ENCODE peak calls at places on chromosome 20, in eight cellular contexts. U is dorsolateral prefrontal cortex, R is psoas muscle, T is lower leg skin, C is GM12878, L is MM.1S, M is astrocyte of the cerebellum, I is neural crest cell. B is an unnamed sample.

GRCh38 chr20:23086056-23086551 is at the start of gene CD93:
- DNase-seq in U (no peak), R (no peak), T (no peak), C (no peak), L (no peak), M (no peak), I (no peak), B (no peak)

GRCh38 chr20:14616003-14616402 is 278.6 kb upstream of the FLRT3 start:
- DNase-seq in U (no peak), R (no peak), T (no peak), C (no peak), L (no peak), M (no peak), I (no peak), B (no peak)

GRCh38 chr20:4247898-4248858 is 232.8 kb upstream of the RNF24 start:
- DNase-seq in U (no peak), R (no peak), T (no peak), C (no peak), L (no peak), M (no peak), I (no peak), B (no peak)

GRCh38 chr20:63080811-63081210 is 74.0 kb upstream of the BHLHE23 start:
- DNase-seq in U (no peak), R (no peak), T (no peak), C (no peak), L (no peak), M (no peak), I (no peak), B (no peak)

GRCh38 chr20:53901697-53902096 is 168.7 kb downstream of the BCAS1 start:
- DNase-seq in U (no peak), R (no peak), T (no peak), C (no peak), L (no peak), M (no peak), I (no peak), B (no peak)

GRCh38 chr20:33209789-33210188 is 7.4 kb upstream of the BPIFA3 start:
- DNase-seq in U (peak), R (peak), T (no peak), C (no peak), L (peak), M (peak), I (peak), B (peak)

GRCh38 chr20:44768854-44769480 is 23.3 kb downstream of the KCNK15 start:
- DNase-seq in U (no peak), R (no peak), T (no peak), C (no peak), L (no peak), M (no peak), I (no peak), B (no peak)

GRCh38 chr20:53136473-53136872 is 164.3 kb downstream of the TSHZ2 start:
- DNase-seq in U (no peak), R (no peak), T (no peak), C (no peak), L (no peak), M (no peak), I (no peak), B (no peak)

GRCh38 chr20:52033313-52033712 is 158.3 kb downstream of the ZFP64 start:
- DNase-seq in U (no peak), R (no peak), T (no peak), C (no peak), L (no peak), M (no peak), I (no peak), B (no peak)

GRCh38 chr20:47262365-47263013 is 94.0 kb downstream of the ZMYND8 start:
- DNase-seq in U (no peak), R (peak), T (no peak), C (peak), L (peak), M (no peak), I (no peak), B (no peak)

GRCh38 chr20:8424010-8424409 is 291.9 kb downstream of the PLCB1 start:
- DNase-seq in U (no peak), R (no peak), T (no peak), C (no peak), L (no peak), M (no peak), I (no peak), B (no peak)

GRCh38 chr20:20635006-20635405 is 77.4 kb downstream of the RALGAPA2 start:
- DNase-seq in U (no peak), R (no peak), T (no peak), C (no peak), L (no peak), M (no peak), I (no peak), B (no peak)

GRCh38 chr20:53606364-53606985 is 12.8 kb upstream of the ZNF217 start:
- DNase-seq in U (no peak), R (no peak), T (peak), C (no peak), L (no peak), M (peak), I (no peak), B (peak)

GRCh38 chr20:8399963-8400362 is 267.9 kb downstream of the PLCB1 start:
- DNase-seq in U (no peak), R (no peak), T (no peak), C (peak), L (peak), M (no peak), I (no peak), B (no peak)

GRCh38 chr20:8244637-8245036 is 112.6 kb downstream of the PLCB1 start:
- DNase-seq in U (no peak), R (no peak), T (peak), C (no peak), L (no peak), M (peak), I (no peak), B (no peak)

GRCh38 chr20:37390891-37391525 is 45.1 kb downstream of the SRC start:
- DNase-seq in U (no peak), R (peak), T (no peak), C (no peak), L (no peak), M (no peak), I (no peak), B (no peak)

GRCh38 chr20:48107560-48107959 is 322.3 kb upstream of the SULF2 start:
- DNase-seq in U (no peak), R (no peak), T (no peak), C (no peak), L (no peak), M (no peak), I (no peak), B (no peak)

GRCh38 chr20:1894951-1895673 is at the start of gene SIRPA:
- DNase-seq in U (peak), R (peak), T (peak), C (no peak), L (peak), M (peak), I (peak), B (no peak)

GRCh38 chr20:29079769-29080690 is 2177.4 kb upstream of the DEFB115 start:
- DNase-seq in U (no peak), R (peak), T (peak), C (no peak), L (peak), M (no peak), I (no peak), B (no peak)

GRCh38 chr20:22080985-22081384 is 375.5 kb downstream of the PAX1 start:
- DNase-seq in U (no peak), R (no peak), T (no peak), C (no peak), L (no peak), M (no peak), I (no peak), B (no peak)

GRCh38 chr20:20695250-20695816 is 17.1 kb downstream of the RALGAPA2 start:
- DNase-seq in U (no peak), R (no peak), T (no peak), C (no peak), L (no peak), M (no peak), I (no peak), B (no peak)

GRCh38 chr20:44805991-44806729 is 4.2 kb downstream of the RIMS4 start:
- DNase-seq in U (peak), R (peak), T (peak), C (no peak), L (no peak), M (no peak), I (peak), B (peak)

GRCh38 chr20:8431538-8432434 is 299.7 kb downstream of the PLCB1 start:
- DNase-seq in U (no peak), R (peak), T (no peak), C (no peak), L (no peak), M (no peak), I (no peak), B (no peak)

GRCh38 chr20:46215913-46216707 is 92.2 kb downstream of the CDH22 start:
- DNase-seq in U (no peak), R (peak), T (no peak), C (no peak), L (no peak), M (peak), I (no peak), B (no peak)

GRCh38 chr20:4937422-4938319 is 63.6 kb downstream of the SLC23A2 start:
- DNase-seq in U (no peak), R (no peak), T (no peak), C (no peak), L (no peak), M (no peak), I (no peak), B (no peak)

GRCh38 chr20:47380481-47380880 is 24.0 kb upstream of the ZMYND8 start:
- DNase-seq in U (no peak), R (no peak), T (no peak), C (no peak), L (no peak), M (no peak), I (no peak), B (no peak)

GRCh38 chr20:34251619-34252018 is 10.4 kb downstream of the ASIP start:
- DNase-seq in U (no peak), R (no peak), T (no peak), C (no peak), L (no peak), M (no peak), I (no peak), B (no peak)

GRCh38 chr20:2617099-2617714 is 35.2 kb upstream of the NOP56 start:
- DNase-seq in U (no peak), R (no peak), T (no peak), C (no peak), L (no peak), M (no peak), I (no peak), B (no peak)

GRCh38 chr20:35238170-35238569 is 11.7 kb downstream of the MMP24 start:
- DNase-seq in U (no peak), R (no peak), T (no peak), C (no peak), L (no peak), M (no peak), I (no peak), B (no peak)

GRCh38 chr20:63081351-63081750 is 74.6 kb upstream of the BHLHE23 start:
- DNase-seq in U (no peak), R (no peak), T (no peak), C (no peak), L (no peak), M (no peak), I (no peak), B (no peak)

GRCh38 chr20:41340327-41341055 is at the start of gene LPIN3:
- DNase-seq in U (no peak), R (peak), T (peak), C (no peak), L (peak), M (peak), I (peak), B (peak)
- TF ChIP-seq CTCF in U (no peak), R (no peak), T (no peak), C (no peak), L (no peak), M (no peak), I (no peak), B (no peak)

GRCh38 chr20:57327820-57328219 is 1.8 kb upstream of the SPO11 start:
- DNase-seq in U (no peak), R (no peak), T (no peak), C (no peak), L (no peak), M (no peak), I (no peak), B (no peak)

GRCh38 chr20:57332105-57333089 is 2.8 kb downstream of the SPO11 start:
- DNase-seq in U (no peak), R (no peak), T (no peak), C (no peak), L (peak), M (no peak), I (no peak), B (no peak)

GRCh38 chr20:57326667-57327455 is 2.7 kb upstream of the SPO11 start:
- DNase-seq in U (no peak), R (no peak), T (no peak), C (no peak), L (peak), M (no peak), I (no peak), B (peak)

GRCh38 chr20:57330998-57331397 is 1.4 kb downstream of the SPO11 start:
- DNase-seq in U (no peak), R (no peak), T (peak), C (no peak), L (no peak), M (no peak), I (no peak), B (no peak)

GRCh38 chr20:57329608-57330221 is at the start of gene SPO11:
- DNase-seq in U (no peak), R (no peak), T (no peak), C (no peak), L (peak), M (no peak), I (peak), B (peak)
- TF ChIP-seq CTCF in U (peak), R (no peak), T (no peak), C (peak), L (peak), M (no peak), I (peak), B (peak)

GRCh38 chr20:11676618-11677289 is 240.9 kb upstream of the BTBD3 start:
- DNase-seq in U (no peak), R (peak), T (no peak), C (no peak), L (peak), M (peak), I (peak), B (no peak)
- TF ChIP-seq CTCF in U (peak), R (peak), T (peak), C (peak), L (peak), M (peak), I (peak), B (peak)

GRCh38 chr20:58970146-58970545 is 10.9 kb upstream of the NELFCD start:
- DNase-seq in U (no peak), R (no peak), T (no peak), C (no peak), L (peak), M (no peak), I (no peak), B (no peak)
- TF ChIP-seq CTCF in U (no peak), R (no peak), T (no peak), C (no peak), L (no peak), M (no peak), I (no peak), B (no peak)

GRCh38 chr20:50294164-50295088 is 103.8 kb downstream of the CEBPB start:
- DNase-seq in U (no peak), R (peak), T (no peak), C (no peak), L (no peak), M (no peak), I (no peak), B (no peak)
- TF ChIP-seq CTCF in U (no peak), R (no peak), T (no peak), C (no peak), L (no peak), M (no peak), I (no peak), B (no peak)

GRCh38 chr20:18020931-18021330 is 36.8 kb downstream of the OVOL2 start:
- DNase-seq in U (no peak), R (no peak), T (no peak), C (no peak), L (no peak), M (no peak), I (no peak), B (no peak)
- TF ChIP-seq CTCF in U (no peak), R (no peak), T (no peak), C (no peak), L (no peak), M (no peak), I (no peak), B (no peak)

GRCh38 chr20:770691-771090 is 2.4 kb upstream of the SLC52A3 start:
- DNase-seq in U (no peak), R (no peak), T (no peak), C (no peak), L (no peak), M (no peak), I (no peak), B (no peak)

GRCh38 chr20:771741-772464 is 3.6 kb upstream of the SLC52A3 start:
- DNase-seq in U (no peak), R (no peak), T (no peak), C (no peak), L (no peak), M (no peak), I (no peak), B (no peak)

GRCh38 chr20:766906-767305 is 1.4 kb downstream of the SLC52A3 start:
- DNase-seq in U (no peak), R (no peak), T (no peak), C (no peak), L (no peak), M (no peak), I (no peak), B (no peak)

GRCh38 chr20:764255-764654 is 4.0 kb downstream of the SLC52A3 start:
- DNase-seq in U (no peak), R (no peak), T (no peak), C (no peak), L (no peak), M (no peak), I (no peak), B (no peak)

DNA sequence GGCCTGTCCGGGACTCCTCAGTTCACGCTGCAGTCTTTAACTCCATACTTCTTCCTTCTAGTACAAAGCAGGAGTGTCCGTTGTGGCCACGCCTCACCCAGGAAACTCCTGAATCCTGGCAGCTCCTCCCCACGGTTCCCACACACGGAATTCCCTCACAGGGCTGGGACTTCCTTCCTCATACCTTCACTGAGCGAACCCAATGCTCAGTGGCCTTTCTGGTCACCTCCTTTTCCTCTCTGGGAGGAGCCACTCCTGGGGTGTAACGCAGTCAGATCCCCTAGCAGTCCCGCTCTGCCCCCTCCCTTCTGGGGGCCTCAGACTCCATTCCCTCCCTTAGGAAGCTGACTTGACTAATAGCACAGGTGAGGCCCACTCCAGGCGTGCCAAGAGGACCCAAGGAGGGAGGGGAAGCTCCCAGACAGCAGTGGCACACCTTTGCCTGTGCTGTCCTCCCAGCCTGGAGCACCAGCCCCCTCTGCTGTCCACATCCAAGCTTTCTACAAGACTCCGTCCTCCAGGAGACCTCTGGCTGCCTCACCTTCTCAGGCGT is at the start of gene SLC52A3:
- DNase-seq in U (no peak), R (no peak), T (no peak), C (no peak), L (no peak), M (no peak), I (no peak), B (no peak)
- TF ChIP-seq CTCF in U (peak), R (peak), T (no peak), C (peak), L (peak), M (no peak), I (peak), B (peak)

B was measured in type B pancreatic cell.